ENCODE peak calls at places on chromosomes 13 and 19, in nine cellular contexts. G, J, E, T, A, B, U, M and X are unnamed samples. For H3K4me1, the result is how much of the 10 kb centered on the place peaks cover.

GRCh38 chr19:49918089-49918488 is 10.9 kb upstream of the ATF5 start:
- DNase-seq in J (no peak), G (no peak), M (no peak), B (no peak), A (no peak), U (no peak), T (no peak), E (no peak), X (no peak)

GRCh38 chr19:5115771-5116202 is 146.9 kb downstream of the KDM4B start:
- DNase-seq in M (peak), E (no peak), T (peak), A (no peak), U (no peak), J (no peak), B (no peak), G (no peak), X (peak)

GRCh38 chr13:95137096-95137495 is 164.2 kb downstream of the ABCC4 start:
- DNase-seq in A (no peak), U (no peak), G (no peak), B (no peak), E (no peak), J (no peak), T (no peak), M (no peak), X (no peak)

GRCh38 chr13:42001580-42001979 is 40.7 kb upstream of the VWA8 start:
- DNase-seq in A (peak), U (no peak), T (peak), G (no peak), B (no peak), E (no peak), J (no peak), M (peak), X (peak)

GRCh38 chr19:17303167-17303939 is at the start of gene ABHD8:
- DNase-seq in E (peak), G (peak), J (peak), M (peak), B (peak), A (peak), U (peak), T (peak), X (peak)

GRCh38 chr19:4379383-4380253 is 20.7 kb downstream of the SH3GL1 start:
- DNase-seq in T (no peak), G (peak), M (no peak), A (peak), B (peak), U (peak), J (peak), E (no peak), X (no peak)

GRCh38 chr19:13033819-13034611 is 38.7 kb downstream of the NFIX start:
- DNase-seq in J (peak), U (peak), G (no peak), M (peak), A (no peak), B (peak), T (peak), E (peak), X (peak)

GRCh38 chr13:95337597-95337996 is 36.3 kb upstream of the ABCC4 start:
- DNase-seq in U (no peak), A (no peak), G (no peak), M (no peak), J (no peak), B (no peak), E (no peak), T (no peak), X (no peak)

GRCh38 chr19:41441321-41441945 is 1.5 kb upstream of the ERICH4 start:
- DNase-seq in U (no peak), B (no peak), A (no peak), M (no peak), G (no peak), T (no peak), J (no peak), E (no peak), X (no peak)

GRCh38 chr19:13995878-13996765 is 10.0 kb downstream of the RFX1 start:
- DNase-seq in M (no peak), U (no peak), J (no peak), E (no peak), A (no peak), T (no peak), B (no peak), G (no peak), X (no peak)

GRCh38 chr13:100610399-100611347 is 22.1 kb upstream of the GGACT start:
- DNase-seq in E (no peak), B (peak), G (no peak), T (no peak), A (no peak), J (no peak), M (no peak), U (no peak), X (no peak)

GRCh38 chr13:94431987-94432386 is 47.5 kb downstream of the DCT start:
- DNase-seq in J (no peak), G (no peak), B (no peak), A (no peak), U (no peak), T (no peak), M (no peak), E (no peak), X (no peak)

GRCh38 chr19:17202249-17202648 is 12.9 kb upstream of the USE1 start:
- DNase-seq in G (no peak), M (no peak), U (no peak), T (no peak), B (peak), J (peak), E (no peak), A (no peak), X (no peak)

GRCh38 chr19:46571495-46571894 is 29.6 kb upstream of the CALM3 start:
- DNase-seq in A (no peak), G (no peak), U (no peak), E (no peak), B (peak), J (no peak), T (no peak), M (peak), X (peak)

GRCh38 chr13:101529419-101529818 is 76.9 kb downstream of the ITGBL1 start:
- DNase-seq in T (peak), G (no peak), U (no peak), B (no peak), J (no peak), A (no peak), E (no peak), M (peak), X (peak)

GRCh38 chr19:55255618-55256423 is 3.0 kb downstream of the PPP6R1 start:
- DNase-seq in J (no peak), A (no peak), U (peak), G (no peak), B (peak), M (no peak), T (no peak), E (no peak), X (no peak)

GRCh38 chr19:16654151-16654550 is 5.8 kb downstream of the SMIM7 start:
- DNase-seq in U (no peak), G (no peak), T (no peak), E (no peak), B (no peak), A (no peak), J (peak), M (peak), X (peak)

GRCh38 chr19:7870571-7871279 is 3.5 kb downstream of the PRR36 start:
- DNase-seq in M (peak), T (peak), A (peak), G (no peak), J (peak), E (no peak), B (peak), U (peak), X (peak)

GRCh38 chr13:97567510-97568243 is 133.7 kb downstream of the RAP2A start:
- DNase-seq in J (peak), E (no peak), U (peak), B (no peak), G (peak), A (no peak), T (peak), M (peak), X (no peak)

GRCh38 chr19:54551950-54552912 is 21.4 kb upstream of the LILRA2 start:
- DNase-seq in A (no peak), G (no peak), E (peak), M (no peak), B (no peak), T (no peak), J (no peak), U (no peak), X (no peak)

DNA sequence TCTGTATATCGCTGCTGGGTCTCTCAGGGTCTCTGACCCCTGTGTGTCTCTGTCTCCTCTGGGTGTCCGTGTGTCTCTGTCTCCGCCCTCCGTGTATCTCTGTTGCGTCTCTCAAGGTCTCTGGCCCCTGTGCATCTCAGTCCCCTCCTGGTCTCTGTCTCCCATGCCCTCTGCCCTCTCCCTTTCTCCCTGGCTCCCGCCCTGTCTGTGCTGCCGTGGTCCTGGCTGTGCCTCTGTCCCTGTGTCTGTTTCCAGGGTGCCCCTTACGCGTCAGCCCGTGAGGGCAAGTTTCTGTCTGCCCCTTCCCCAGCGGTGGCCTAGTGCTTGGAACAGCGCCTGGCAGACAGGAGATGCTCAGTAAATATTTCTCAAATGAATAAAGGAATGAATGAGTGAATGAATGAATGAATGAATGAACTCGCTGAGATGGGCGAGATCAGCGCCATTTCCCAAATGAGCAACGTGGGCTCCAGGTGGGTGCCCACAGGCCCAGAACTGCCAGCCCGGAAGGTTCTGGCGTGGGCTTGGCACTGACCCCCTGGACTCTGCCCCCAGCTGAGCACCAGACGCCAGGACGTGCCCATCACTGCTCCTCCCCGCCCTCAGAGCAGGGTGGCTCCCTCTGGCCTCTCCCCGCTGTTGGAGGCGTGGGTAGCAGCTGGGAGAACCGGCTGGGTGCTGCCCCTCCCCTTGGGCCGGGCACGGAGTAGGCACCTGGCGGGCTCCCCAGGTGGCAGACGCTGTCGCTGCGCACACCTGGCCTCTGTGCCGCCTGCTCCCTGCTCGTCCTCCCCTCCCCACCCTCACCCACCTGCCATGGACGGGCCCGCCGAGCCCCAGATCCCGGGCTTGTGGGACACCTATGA is at the start of gene SULT2B1:
- DNase-seq in J (no peak), M (no peak), B (no peak), T (no peak), A (no peak), U (peak), E (no peak), G (peak), X (no peak)
- H3K4me1 ChIP-seq in J (under half), M (under half), B (under half), T (under half), A (under half), U (under half), E (under half), G (under half), X (under half)

GRCh38 chr13:46176756-46177155 is 5.2 kb downstream of the LCP1 start:
- DNase-seq in T (no peak), M (no peak), J (no peak), A (no peak), G (no peak), B (peak), U (no peak), E (no peak), X (no peak)
- H3K4me3 ChIP-seq in T (no peak), M (no peak), J (no peak), A (no peak), G (no peak), B (peak), U (no peak), E (no peak), X (no peak)

DNA sequence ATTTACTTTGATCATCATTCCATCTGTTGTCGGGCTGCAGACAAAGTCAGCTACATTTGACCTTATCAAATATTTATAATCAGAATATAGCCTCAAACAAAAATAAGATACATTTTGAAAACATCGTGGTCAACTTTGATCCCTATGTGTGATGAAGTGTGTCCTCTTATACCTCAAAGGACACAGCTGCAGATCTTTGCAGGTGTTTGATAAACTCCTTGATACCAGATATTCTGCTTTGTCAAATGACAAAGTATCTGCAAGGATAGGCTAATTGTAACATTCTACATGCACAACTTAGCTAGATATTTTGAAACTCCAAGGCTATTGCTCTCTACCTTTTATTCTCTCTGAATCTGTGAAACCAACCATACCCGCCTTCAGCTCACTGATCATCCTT is 44.0 kb downstream of the PHF11 start:
- DNase-seq in J (no peak), G (no peak), B (no peak), M (no peak), A (no peak), T (no peak), E (no peak), U (no peak), X (no peak)
- H3K4me1 ChIP-seq in J (under half), G (under half), B (under half), M (under half), A (under half), T (under half), E (under half), U (under half), X (under half)

DNA sequence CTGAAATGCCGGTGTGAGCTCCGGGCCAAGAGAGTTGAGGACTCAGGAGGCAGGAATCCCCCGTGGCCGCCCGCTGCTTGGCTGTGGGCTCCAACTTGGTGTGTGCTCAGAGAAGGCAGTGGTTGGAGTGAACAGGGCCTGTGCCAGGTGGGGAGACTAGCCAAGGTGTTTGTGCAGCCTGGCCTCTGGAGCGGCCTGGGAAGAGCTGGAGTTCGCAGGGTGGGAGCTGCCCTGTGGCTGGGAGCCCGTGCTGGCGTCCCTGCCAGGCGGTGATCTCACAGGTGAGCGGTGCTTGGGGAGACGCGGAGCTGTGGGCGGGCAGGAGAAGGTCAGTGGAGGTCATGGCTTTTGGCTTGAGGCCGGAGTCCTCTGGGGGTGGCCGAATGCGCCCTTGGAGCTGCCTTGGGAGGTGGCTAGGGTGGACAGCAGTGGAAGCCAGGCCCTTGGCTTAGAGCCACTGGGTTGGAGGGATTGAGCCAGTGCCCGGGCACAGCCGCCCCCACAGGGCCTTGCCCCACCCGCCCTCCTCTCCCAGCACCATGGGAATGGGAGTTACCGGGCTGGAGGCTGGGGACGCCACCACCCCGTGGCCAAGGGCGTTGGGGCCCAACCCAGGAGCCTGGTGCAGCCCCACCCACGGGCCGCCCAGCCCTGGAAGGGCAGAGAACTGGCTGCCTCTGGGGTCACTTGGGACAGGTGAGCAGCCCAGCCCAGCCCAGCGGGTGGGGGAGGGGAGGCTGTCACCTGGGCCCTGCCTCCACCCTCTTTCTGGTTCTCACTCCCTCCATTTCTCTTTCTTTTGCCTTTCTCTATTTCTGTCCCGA is 7.1 kb upstream of the CIRBP start:
- DNase-seq in B (peak), A (no peak), T (no peak), J (no peak), E (peak), M (no peak), U (peak), G (peak), X (no peak)
- H3K4me3 ChIP-seq in B (peak), A (peak), T (peak), J (peak), E (peak), M (peak), U (peak), G (no peak), X (peak)

GRCh38 chr19:11194657-11195056 is 2.7 kb downstream of the KANK2 start:
- DNase-seq in E (peak), A (no peak), B (no peak), M (no peak), J (peak), G (no peak), U (no peak), T (peak), X (peak)

GRCh38 chr19:11195169-11195568 is 2.2 kb downstream of the KANK2 start:
- DNase-seq in E (peak), J (peak), U (no peak), M (no peak), B (no peak), G (no peak), T (peak), A (no peak), X (no peak)

GRCh38 chr19:11192957-11193939 is 4.1 kb downstream of the KANK2 start:
- DNase-seq in A (peak), M (no peak), G (no peak), J (no peak), B (no peak), T (no peak), E (no peak), U (no peak), X (no peak)

GRCh38 chr19:11195681-11196080 is 1.7 kb downstream of the KANK2 start:
- DNase-seq in J (no peak), U (no peak), G (no peak), A (no peak), M (no peak), B (no peak), E (no peak), T (no peak), X (no peak)

DNA sequence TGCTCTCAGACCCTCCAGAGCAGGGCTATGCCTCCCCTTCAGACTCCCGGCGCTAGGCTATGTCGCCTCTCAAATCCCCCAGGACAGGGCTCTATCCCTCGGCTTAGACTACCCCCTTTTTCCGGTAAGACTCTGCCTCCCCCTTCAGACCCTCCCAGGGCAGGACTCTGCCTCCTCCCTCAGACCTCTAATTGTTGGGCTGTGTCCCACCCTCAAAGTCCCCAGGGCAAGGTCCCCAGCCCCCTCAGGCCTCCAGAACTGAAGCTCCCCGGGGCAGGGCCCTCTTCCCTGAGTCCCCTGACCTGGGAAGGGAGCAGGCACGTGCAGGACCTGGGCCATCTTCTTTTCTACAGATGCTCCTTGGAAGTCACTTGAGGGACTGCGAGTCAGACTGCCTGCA is 3.2 kb downstream of the KANK2 start:
- DNase-seq in G (no peak), J (no peak), A (no peak), M (no peak), T (no peak), U (no peak), E (no peak), B (no peak), X (no peak)
- H3K4me1 ChIP-seq in G (under half), J (under half), A (under half), M (under half), T (under half), U (half or more), E (half or more), B (under half), X (under half)

GRCh38 chr13:110015253-110015652 is 228.9 kb upstream of the IRS2 start:
- DNase-seq in B (no peak), M (no peak), A (peak), G (peak), U (peak), T (peak), E (no peak), J (no peak), X (peak)
- H3K4me3 ChIP-seq in B (no peak), M (no peak), A (no peak), G (no peak), U (no peak), T (no peak), E (no peak), J (no peak), X (no peak)

GRCh38 chr19:3062165-3063105 is at the start of gene TLE5:
- DNase-seq in E (peak), U (peak), B (peak), M (peak), J (peak), A (no peak), G (peak), T (no peak), X (peak)
- H3K4me1 ChIP-seq in E (under half), U (half or more), B (under half), M (under half), J (under half), A (under half), G (under half), T (under half), X (under half)